ENCODE peak calls at places on chromosome 2, in ten cellular contexts. H, W, X, L, O, T, J, D, C and S are unnamed samples.

GRCh38 chr2:182416191-182416590 is 10.6 kb downstream of the PDE1A start:
- DNase-seq in O (no peak), J (no peak), D (no peak), C (no peak), L (no peak), T (no peak), H (no peak), W (no peak), X (no peak), S (no peak)

GRCh38 chr2:236607471-236608307 is 38.1 kb downstream of the ACKR3 start:
- DNase-seq in T (no peak), L (no peak), J (no peak), X (no peak), C (no peak), D (peak; percentile 31), W (no peak), H (no peak), O (no peak), S (no peak)

GRCh38 chr2:98388601-98389247 is 42.5 kb downstream of the CNGA3 start:
- DNase-seq in T (no peak), H (no peak), D (no peak), L (peak; percentile 63), O (no peak), J (no peak), W (no peak), X (no peak), C (no peak), S (no peak)

GRCh38 chr2:204571911-204572310 is 26.6 kb downstream of the PARD3B start:
- DNase-seq in L (no peak), X (no peak), D (no peak), O (no peak), J (no peak), T (no peak), C (no peak), W (no peak), H (no peak), S (no peak)

GRCh38 chr2:222837643-222838056 is 23.2 kb upstream of the ACSL3 start:
- DNase-seq in W (peak; percentile 63), C (no peak), T (no peak), H (peak; percentile 21), O (no peak), D (no peak), J (no peak), L (no peak), X (peak; percentile 65), S (no peak)

GRCh38 chr2:171540437-171540836 is 18.2 kb downstream of the CYBRD1 start:
- DNase-seq in W (no peak), J (no peak), C (no peak), H (no peak), X (no peak), O (no peak), T (no peak), L (no peak), D (no peak), S (no peak)

GRCh38 chr2:240308111-240308651 is 127.3 kb upstream of the GPC1 start:
- DNase-seq in H (no peak), X (no peak), T (no peak), D (no peak), C (no peak), W (no peak), O (no peak), J (no peak), L (peak; percentile 58), S (no peak)

GRCh38 chr2:165149439-165149838 is 54.4 kb downstream of the SCN3A start:
- DNase-seq in D (no peak), L (no peak), W (no peak), X (no peak), O (no peak), T (no peak), C (no peak), J (no peak), H (no peak), S (no peak)

GRCh38 chr2:146927080-146927714 is 917.6 kb upstream of the ACVR2A start:
- DNase-seq in C (peak; percentile 43), L (peak; percentile 82), X (peak; percentile 10), D (no peak), J (peak; percentile 6), O (peak; percentile 65), H (peak; percentile 76), T (no peak), W (peak; percentile 28), S (no peak)

GRCh38 chr2:425947-426346 is 138.1 kb upstream of the ALKAL2 start:
- DNase-seq in C (no peak), O (no peak), H (no peak), L (peak; percentile 67), T (no peak), J (no peak), X (no peak), W (no peak), D (no peak), S (no peak)

GRCh38 chr2:132584976-132585817 is 84.8 kb downstream of the LYPD1 start:
- DNase-seq in J (no peak), H (no peak), O (no peak), T (no peak), X (no peak), C (no peak), D (no peak), L (no peak), W (no peak), S (no peak)

GRCh38 chr2:200637886-200638285 is 52.1 kb downstream of the AOX1 start:
- DNase-seq in O (no peak), C (no peak), J (no peak), L (no peak), H (no peak), X (no peak), T (no peak), D (no peak), W (no peak), S (no peak)

GRCh38 chr2:240129311-240129710 is 6.8 kb downstream of the COPS9 start:
- DNase-seq in O (no peak), H (no peak), J (no peak), C (no peak), W (no peak), X (no peak), L (peak; percentile 64), D (no peak), T (no peak), S (no peak)

GRCh38 chr2:223148516-223148915 is 96.5 kb downstream of the KCNE4 start:
- DNase-seq in C (no peak), H (no peak), L (no peak), X (no peak), T (no peak), O (no peak), W (no peak), J (no peak), D (no peak), S (no peak)

DNA sequence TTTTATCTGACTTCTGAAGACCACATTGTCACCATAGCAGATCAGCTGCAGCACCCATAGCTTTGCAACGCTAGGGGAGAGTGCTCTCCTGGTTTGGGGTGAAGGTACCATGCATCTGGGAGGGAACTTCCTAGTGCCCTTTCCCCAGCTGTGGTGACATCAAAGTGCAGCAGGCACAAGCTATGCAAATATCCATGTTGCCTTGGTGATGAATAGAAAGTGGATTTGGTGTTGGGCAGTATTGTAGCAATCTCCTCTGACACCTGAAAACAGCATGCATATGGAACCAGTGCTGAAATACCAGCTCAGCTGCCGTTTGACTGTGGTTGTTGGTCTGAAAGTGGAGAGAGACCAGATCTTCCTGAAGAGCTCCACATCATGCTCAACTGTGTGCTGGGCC is 37.1 kb downstream of the BCL2L11 start:
- DNase-seq in H (no peak), D (no peak), W (no peak), T (no peak), J (no peak), L (no peak), C (no peak), X (no peak), O (no peak), S (no peak)
- TF ChIP-seq CTCF in H (no peak), D (no peak), W (no peak), T (no peak), J (no peak), L (no peak), C (no peak), X (no peak), O (no peak), S (no peak)

DNA sequence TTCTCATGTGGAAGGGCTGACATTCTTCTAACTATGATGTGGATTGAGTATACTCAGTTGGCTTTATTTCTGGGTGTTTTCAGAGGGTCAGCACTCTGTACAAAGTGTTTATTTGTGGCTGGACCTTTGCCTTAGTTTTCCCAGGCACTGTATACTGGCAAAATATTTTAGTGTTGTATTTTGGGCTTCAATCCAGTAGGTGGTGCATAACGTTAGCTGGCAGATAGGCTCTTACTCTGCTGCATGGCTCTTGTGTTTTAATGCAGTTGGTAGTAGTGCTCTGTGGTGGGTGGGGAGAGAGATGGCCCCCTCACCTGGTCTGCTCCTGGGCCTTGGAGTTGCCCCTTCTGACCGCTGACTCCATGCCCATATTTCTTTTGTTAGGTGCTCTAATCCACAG is 75.6 kb upstream of the REG3A start:
- DNase-seq in J (no peak), X (no peak), O (peak; percentile 18), H (no peak), W (peak; percentile 18), T (no peak), D (no peak), C (no peak), L (no peak), S (no peak)
- TF ChIP-seq CTCF in J (no peak), X (peak; percentile 26), O (peak; percentile 24), H (no peak), W (peak; percentile 57), T (no peak), D (no peak), C (peak; percentile 31), L (no peak), S (no peak)

GRCh38 chr2:57552885-57553284 is 493.7 kb upstream of the VRK2 start:
- DNase-seq in D (no peak), C (no peak), O (no peak), T (no peak), L (no peak), J (no peak), X (no peak), W (no peak), H (no peak), S (no peak)
- TF ChIP-seq CTCF in D (peak; percentile 48), C (no peak), O (no peak), T (no peak), L (no peak), J (no peak), X (no peak), W (no peak), H (no peak), S (no peak)

DNA sequence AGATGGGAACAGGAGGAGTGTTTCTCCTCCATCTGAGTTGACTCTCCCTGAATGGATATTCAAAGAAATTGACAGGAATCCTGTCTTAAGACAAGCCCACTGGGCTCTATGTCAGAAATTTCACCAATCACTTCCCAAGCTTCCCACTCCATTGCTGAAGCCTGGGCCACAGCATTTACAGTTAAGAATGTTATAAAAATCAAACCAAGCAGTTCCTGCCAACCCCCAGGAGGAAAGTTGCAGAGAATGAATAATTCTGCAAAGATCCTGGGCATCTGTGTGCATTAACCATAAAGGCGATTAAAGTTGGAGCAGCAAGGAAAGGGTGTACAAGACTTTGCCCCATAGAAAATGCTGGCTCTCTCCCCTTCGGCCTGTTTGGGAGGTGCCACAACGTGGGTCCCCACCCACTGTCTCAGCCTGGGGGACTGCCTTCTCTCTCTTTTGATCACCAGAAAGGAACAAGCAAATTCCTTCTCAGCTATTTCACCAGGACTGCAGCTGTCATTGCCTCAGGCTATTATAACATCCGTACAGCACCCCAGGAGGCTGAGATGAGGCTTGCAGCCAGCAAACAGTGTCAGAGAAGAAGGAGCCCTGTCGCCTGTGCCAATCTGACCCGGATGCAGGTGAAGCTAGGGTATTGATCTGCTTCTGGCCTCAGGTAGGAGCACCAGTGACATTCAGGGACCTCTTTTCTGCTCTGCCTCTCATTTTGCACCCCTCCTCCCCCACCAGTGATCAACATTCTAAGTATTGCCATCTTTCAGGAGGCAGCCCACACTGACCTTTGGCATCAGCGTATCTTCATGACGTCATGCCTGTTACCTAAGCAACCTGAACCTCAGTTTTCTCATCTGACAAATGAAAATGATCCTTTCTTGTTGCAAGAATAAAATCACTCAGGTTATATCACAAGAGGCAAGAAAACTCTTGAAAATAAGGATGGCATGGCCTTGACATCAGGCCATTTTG is 219.0 kb downstream of the SH3BP4 start:
- DNase-seq in D (peak; percentile 93), C (no peak), L (no peak), O (no peak), X (peak; percentile 54), T (no peak), J (no peak), W (no peak), H (peak; percentile 57), S (no peak)
- TF ChIP-seq CTCF in D (peak; percentile 62), C (peak; percentile 36), L (no peak), O (no peak), X (peak; percentile 53), T (peak; percentile 17), J (no peak), W (no peak), H (no peak), S (no peak)